ENCODE peak calls at places on chromosomes 4 and X, in ten cellular contexts. N, G, E, F, Q, Z, D, P, V and W are unnamed samples.
A peak's percentile ranks its signal among the peaks of the same experiment; 100 is the strongest.

GRCh38 chr4:158769175-158769831 is 477 bp downstream of the FNIP2 start:
- DNase-seq in N (no peak), G (peak; percentile 47), E (peak; percentile 47), F (peak; percentile 45), Q (peak; percentile 22), Z (peak; percentile 10), D (no peak), P (peak; percentile 45), V (no peak), W (peak; percentile 45)

GRCh38 chr4:30116401-30116800 is 603.8 kb upstream of the PCDH7 start:
- DNase-seq in N (no peak), G (no peak), E (no peak), F (no peak), Q (no peak), Z (no peak), D (no peak), P (no peak), V (no peak), W (no peak)

GRCh38 chrX:6299724-6300123 is 71.1 kb upstream of the NLGN4X start:
- DNase-seq in N (no peak), G (no peak), E (no peak), F (no peak), Q (no peak), Z (no peak), D (no peak), P (no peak), V (no peak), W (no peak)

GRCh38 chr4:105234582-105234981 is 87.9 kb downstream of the TET2 start:
- DNase-seq in N (no peak), G (no peak), E (no peak), F (no peak), Q (no peak), Z (no peak), D (no peak), P (no peak), V (no peak), W (no peak)

GRCh38 chr4:74969507-74970474 is 36.9 kb downstream of the PARM1 start:
- DNase-seq in N (no peak), G (no peak), E (no peak), F (peak; percentile 8), Q (peak; percentile 34), Z (no peak), D (peak; percentile 14), P (no peak), V (no peak), W (no peak)

GRCh38 chr4:86816463-86817107 is 32.6 kb downstream of the SLC10A6 start:
- DNase-seq in N (peak; percentile 75), G (no peak), E (no peak), F (no peak), Q (no peak), Z (no peak), D (no peak), P (no peak), V (no peak), W (no peak)

GRCh38 chr4:114870987-114871386 is 242.4 kb downstream of the NDST4 start:
- DNase-seq in N (no peak), G (no peak), E (no peak), F (no peak), Q (no peak), Z (no peak), D (no peak), P (no peak), V (no peak), W (no peak)

GRCh38 chr4:29560452-29560851 is 1159.7 kb upstream of the PCDH7 start:
- DNase-seq in N (no peak), G (no peak), E (no peak), F (no peak), Q (no peak), Z (no peak), D (no peak), P (no peak), V (no peak), W (no peak)

GRCh38 chr4:48180234-48180633 is 46.2 kb upstream of the TXK start:
- DNase-seq in N (no peak), G (no peak), E (no peak), F (no peak), Q (no peak), Z (no peak), D (no peak), P (peak; percentile 78), V (no peak), W (no peak)

GRCh38 chr4:94457692-94458106 is 6.0 kb downstream of the PDLIM5 start:
- DNase-seq in N (no peak), G (no peak), E (no peak), F (no peak), Q (peak; percentile 37), Z (no peak), D (peak; percentile 90), P (no peak), V (no peak), W (no peak)

GRCh38 chr4:176448761-176449160 is 129.0 kb downstream of the SPCS3 start:
- DNase-seq in N (no peak), G (no peak), E (no peak), F (no peak), Q (no peak), Z (no peak), D (no peak), P (no peak), V (no peak), W (no peak)

GRCh38 chr4:150106886-150107285 is 28.6 kb downstream of the DCLK2 start:
- DNase-seq in N (no peak), G (no peak), E (no peak), F (no peak), Q (no peak), Z (no peak), D (no peak), P (no peak), V (no peak), W (no peak)

GRCh38 chrX:40871385-40872082 is 136.2 kb upstream of the MED14 start:
- DNase-seq in N (peak; percentile 14), G (peak; percentile 46), E (no peak), F (no peak), Q (no peak), Z (no peak), D (no peak), P (no peak), V (no peak), W (no peak)

GRCh38 chr4:25320374-25321172 is 8.0 kb downstream of the ZCCHC4 start:
- DNase-seq in N (peak; percentile 76), G (no peak), E (no peak), F (no peak), Q (no peak), Z (no peak), D (no peak), P (peak; percentile 93), V (no peak), W (peak; percentile 21)

GRCh38 chr4:75666299-75666698 is 6.9 kb downstream of the G3BP2 start:
- DNase-seq in N (peak; percentile 14), G (no peak), E (no peak), F (no peak), Q (no peak), Z (no peak), D (no peak), P (no peak), V (no peak), W (no peak)

GRCh38 chr4:45131020-45131419 is 404.7 kb upstream of the GNPDA2 start:
- DNase-seq in N (no peak), G (no peak), E (no peak), F (no peak), Q (no peak), Z (no peak), D (no peak), P (no peak), V (no peak), W (no peak)

GRCh38 chr4:1379801-1380331 is 26.4 kb downstream of the NKX1-1 start:
- DNase-seq in N (no peak), G (no peak), E (no peak), F (no peak), Q (no peak), Z (no peak), D (no peak), P (no peak), V (no peak), W (no peak)

GRCh38 chr4:13539721-13540445 is 4.4 kb downstream of the NKX3-2 start:
- DNase-seq in N (peak; percentile 8), G (peak; percentile 11), E (no peak), F (no peak), Q (no peak), Z (no peak), D (no peak), P (no peak), V (no peak), W (no peak)

GRCh38 chrX:126376465-126376864 is 176.1 kb downstream of the DCAF12L1 start:
- DNase-seq in N (no peak), G (no peak), E (no peak), F (no peak), Q (no peak), Z (no peak), D (no peak), P (no peak), V (no peak), W (no peak)

GRCh38 chr4:17552427-17552826 is 24.6 kb upstream of the LAP3 start:
- DNase-seq in N (no peak), G (no peak), E (no peak), F (no peak), Q (no peak), Z (no peak), D (peak; percentile 21), P (no peak), V (no peak), W (no peak)